ENCODE peak calls at places on chromosome 12, in seven cellular contexts. N is non-pigmented ciliary epithelial cell, Y is hypothalamus, F is GM06990, E is tibial artery, L is neural crest cell, O is body of pancreas. X is an unnamed sample.

GRCh38 chr12:57549909-57550627 is at the start of gene KIF5A:
- DNase-seq in F (peak), Y (peak), E (no peak), L (peak), O (peak), N (no peak), X (peak)

GRCh38 chr12:96193725-96194571 is at the start of gene ELK3:
- DNase-seq in O (peak), Y (peak), N (no peak), E (peak), F (peak), L (peak), X (peak)

GRCh38 chr12:19181666-19182426 is 52.3 kb downstream of the PLEKHA5 start:
- DNase-seq in O (no peak), Y (no peak), L (no peak), E (no peak), N (no peak), F (no peak), X (no peak)

GRCh38 chr12:38516418-38516817 is 199.8 kb downstream of the ALG10B start:
- DNase-seq in N (no peak), E (no peak), F (no peak), O (no peak), Y (no peak), L (no peak), X (no peak)

GRCh38 chr12:50055831-50056628 is 1.4 kb upstream of the ASIC1 start:
- DNase-seq in Y (no peak), L (peak), O (peak), N (no peak), E (no peak), F (peak), X (peak)

GRCh38 chr12:131869871-131870418 is 24.5 kb upstream of the ULK1 start:
- DNase-seq in N (peak), F (no peak), E (no peak), O (no peak), Y (no peak), L (no peak), X (no peak)

GRCh38 chr12:203462-204260 is 10.3 kb downstream of the SLC6A12 start:
- DNase-seq in L (peak), N (no peak), O (no peak), F (no peak), E (no peak), Y (peak), X (peak)

GRCh38 chr12:131941116-131941986 is 8.4 kb upstream of the EP400 start:
- DNase-seq in O (peak), Y (no peak), F (no peak), N (no peak), L (no peak), E (no peak), X (no peak)

GRCh38 chr12:45988259-45988658 is 2.1 kb downstream of the SCAF11 start:
- DNase-seq in L (no peak), O (no peak), F (no peak), N (no peak), E (no peak), Y (no peak), X (no peak)

GRCh38 chr12:116390656-116391335 is 113.3 kb upstream of the MED13L start:
- DNase-seq in F (no peak), L (no peak), Y (no peak), O (peak), E (no peak), N (no peak), X (no peak)

GRCh38 chr12:57983150-57983857 is 41.9 kb downstream of the ATP23 start:
- DNase-seq in Y (no peak), F (no peak), L (peak), O (peak), N (peak), E (no peak), X (no peak)

GRCh38 chr12:42086021-42086420 is 58.7 kb downstream of the GXYLT1 start:
- DNase-seq in O (no peak), L (no peak), N (peak), F (no peak), Y (no peak), E (no peak), X (no peak)

GRCh38 chr12:79681008-79681590 is 9.7 kb downstream of the PAWR start:
- DNase-seq in E (no peak), Y (no peak), N (no peak), O (no peak), L (no peak), F (no peak), X (no peak)

GRCh38 chr12:119850330-119850729 is 26.8 kb downstream of the CIT start:
- DNase-seq in N (no peak), E (no peak), O (no peak), Y (no peak), F (no peak), L (no peak), X (no peak)

GRCh38 chr12:95633049-95633545 is 81.8 kb upstream of the USP44 start:
- DNase-seq in L (no peak), O (peak), E (peak), Y (no peak), F (no peak), N (peak), X (no peak)

GRCh38 chr12:41968661-41969060 is 176.0 kb downstream of the GXYLT1 start:
- DNase-seq in Y (no peak), F (no peak), E (no peak), L (no peak), N (no peak), O (no peak), X (no peak)

GRCh38 chr12:71639341-71639760 is 24.3 kb downstream of the ZFC3H1 start:
- DNase-seq in L (no peak), F (no peak), N (no peak), E (no peak), O (no peak), Y (no peak), X (no peak)

GRCh38 chr12:132094269-132094891 is 49.7 kb downstream of the DDX51 start:
- DNase-seq in F (no peak), Y (no peak), N (no peak), L (no peak), E (no peak), O (no peak), X (no peak)

GRCh38 chr12:26373606-26374495 is 178.5 kb downstream of the SSPN start:
- DNase-seq in O (no peak), Y (no peak), N (no peak), E (no peak), L (no peak), F (no peak), X (no peak)

GRCh38 chr12:75690556-75690955 is 179.1 kb upstream of the KRR1 start:
- DNase-seq in L (no peak), F (no peak), N (peak), Y (no peak), E (no peak), O (no peak), X (no peak)